ENCODE peak calls at places on chromosomes 16 and 17, in eight cellular contexts. O, K, C, E, F, Y, P and Z are unnamed samples.

GRCh38 chr17:73261952-73262675 is 434 bp upstream of the CPSF4L start:
- DNase-seq in Y (no peak), O (peak), F (no peak), C (no peak), P (peak), E (no peak), K (no peak), Z (no peak)

GRCh38 chr17:81427446-81428120 is 32.3 kb downstream of the BAHCC1 start:
- DNase-seq in F (no peak), C (no peak), E (no peak), P (no peak), Y (peak), K (no peak), O (no peak), Z (no peak)

GRCh38 chr16:637081-638018 is 1.2 kb upstream of the METTL26 start:
- DNase-seq in C (no peak), E (peak), F (peak), O (peak), Y (peak), P (peak), K (no peak), Z (peak)

GRCh38 chr16:24419709-24420108 is 119.7 kb upstream of the RBBP6 start:
- DNase-seq in O (no peak), F (no peak), E (no peak), P (no peak), K (no peak), Y (no peak), C (no peak), Z (no peak)

GRCh38 chr17:2695961-2696760 is 15.4 kb downstream of the CLUH start:
- DNase-seq in F (no peak), O (peak), P (no peak), C (peak), K (peak), E (no peak), Y (no peak), Z (no peak)

GRCh38 chr17:4908711-4909496 is 6.0 kb upstream of the CHRNE start:
- DNase-seq in Y (peak), K (peak), P (peak), E (peak), C (peak), O (peak), F (peak), Z (peak)

GRCh38 chr16:67396159-67396774 is 3.0 kb upstream of the TPPP3 start:
- DNase-seq in C (peak), Y (peak), O (peak), K (peak), F (peak), E (peak), P (peak), Z (peak)

GRCh38 chr16:68356249-68356918 is 45.6 kb downstream of the PRMT7 start:
- DNase-seq in E (no peak), O (peak), K (no peak), P (peak), F (no peak), C (no peak), Y (no peak), Z (peak)

GRCh38 chr17:67132366-67132765 is 88.0 kb downstream of the CACNG1 start:
- DNase-seq in O (no peak), K (no peak), F (no peak), E (no peak), P (no peak), C (no peak), Y (no peak), Z (no peak)

GRCh38 chr17:61237275-61237674 is 162.4 kb upstream of the TBX2 start:
- DNase-seq in E (no peak), C (no peak), P (no peak), K (no peak), Y (no peak), O (no peak), F (no peak), Z (no peak)

GRCh38 chr17:47265983-47266541 is 12.4 kb downstream of the ITGB3 start:
- DNase-seq in K (no peak), Y (peak), F (peak), P (peak), C (peak), O (peak), E (no peak), Z (peak)

GRCh38 chr17:39923836-39924690 is 3.3 kb downstream of the ORMDL3 start:
- DNase-seq in Y (peak), K (no peak), P (peak), F (peak), E (no peak), C (no peak), O (no peak), Z (peak)

GRCh38 chr17:82679586-82680465 is 18.7 kb downstream of the RAB40B start:
- DNase-seq in F (no peak), Y (no peak), P (no peak), E (no peak), C (no peak), O (no peak), K (no peak), Z (no peak)

GRCh38 chr17:305090-305976 is 47.3 kb downstream of the RPH3AL start:
- DNase-seq in F (no peak), Y (no peak), E (peak), P (no peak), C (no peak), K (no peak), O (no peak), Z (no peak)

GRCh38 chr16:22670551-22670970 is 143.4 kb upstream of the HS3ST2 start:
- DNase-seq in P (peak), F (peak), C (peak), K (peak), O (no peak), Y (no peak), E (peak), Z (no peak)

GRCh38 chr17:32568673-32569072 is 81.9 kb downstream of the CDK5R1 start:
- DNase-seq in K (no peak), P (no peak), O (no peak), C (no peak), F (no peak), Y (no peak), E (no peak), Z (no peak)

GRCh38 chr16:75343311-75343710 is 90.0 kb downstream of the CFDP1 start:
- DNase-seq in K (no peak), Y (no peak), E (no peak), F (no peak), C (no peak), P (no peak), O (no peak), Z (no peak)

GRCh38 chr17:38712593-38712992 is 7.5 kb downstream of the MLLT6 start:
- DNase-seq in E (no peak), F (no peak), K (no peak), P (no peak), C (no peak), O (no peak), Y (no peak), Z (no peak)

GRCh38 chr17:47978324-47978723 is 7.4 kb downstream of the CDK5RAP3 start:
- DNase-seq in Y (peak), O (peak), C (no peak), P (peak), F (peak), E (peak), K (no peak), Z (peak)

GRCh38 chr16:67055712-67056487 is 27.0 kb downstream of the CBFB start:
- DNase-seq in K (no peak), E (peak), F (peak), Y (peak), O (no peak), P (peak), C (no peak), Z (peak)

GRCh38 chr17:17784599-17785264 is 52.1 kb downstream of the SREBF1 start:
- DNase-seq in Y (peak), K (no peak), C (no peak), P (peak), F (no peak), E (peak), O (no peak), Z (no peak)

GRCh38 chr17:66944365-66945203 is 19.9 kb upstream of the CACNG4 start:
- DNase-seq in C (no peak), F (no peak), E (no peak), O (no peak), K (no peak), P (peak), Y (no peak), Z (no peak)

GRCh38 chr17:44384281-44384822 is 5.1 kb downstream of the ITGA2B start:
- DNase-seq in K (no peak), P (no peak), Y (no peak), O (no peak), F (no peak), E (no peak), C (no peak), Z (no peak)
- H3K4me3 ChIP-seq in K (peak), P (no peak), Y (no peak), O (no peak), F (no peak), E (no peak), C (no peak), Z (no peak)

DNA sequence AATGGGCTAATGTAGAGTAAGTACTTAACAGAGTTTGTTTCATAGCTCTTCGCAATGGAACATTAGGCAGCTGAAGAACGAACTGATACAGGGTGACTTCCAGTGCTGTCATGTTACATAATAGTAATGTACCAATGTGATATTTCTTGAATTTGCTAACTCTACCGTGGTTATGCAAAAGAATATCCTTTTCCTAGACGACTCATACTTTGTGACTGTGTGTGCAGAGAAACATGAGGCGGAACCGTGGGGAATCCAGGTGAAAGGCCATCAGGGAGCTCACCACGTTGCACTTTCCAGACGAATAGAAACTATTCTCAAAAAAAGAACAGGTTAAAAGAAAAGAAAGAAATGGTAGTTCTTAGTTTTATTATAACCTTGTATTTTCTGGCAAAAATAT is 13.2 kb downstream of the NOB1 start:
- DNase-seq in P (peak), K (no peak), Y (peak), E (no peak), O (no peak), C (no peak), F (peak), Z (peak)
- TF ChIP-seq CTCF in P (no peak), K (no peak), Y (no peak), E (no peak), O (no peak), C (no peak), F (no peak), Z (no peak)

GRCh38 chr17:49510059-49510719 is 15.1 kb downstream of the NGFR start:
- DNase-seq in C (no peak), E (no peak), F (no peak), Y (no peak), K (no peak), O (no peak), P (no peak), Z (no peak)

GRCh38 chr17:49508891-49509587 is 13.9 kb downstream of the NGFR start:
- DNase-seq in K (no peak), Y (no peak), P (no peak), F (no peak), O (no peak), C (no peak), E (no peak), Z (no peak)

GRCh38 chr17:49510720-49511110 is 15.6 kb downstream of the NGFR start:
- DNase-seq in K (no peak), E (no peak), C (no peak), F (no peak), O (no peak), Y (no peak), P (no peak), Z (no peak)

GRCh38 chr17:49508061-49508865 is 13.2 kb downstream of the NGFR start:
- DNase-seq in O (no peak), E (peak), K (no peak), Y (peak), C (no peak), F (no peak), P (no peak), Z (no peak)

GRCh38 chr17:49509588-49509917 is 14.5 kb downstream of the NGFR start:
- DNase-seq in E (no peak), Y (no peak), F (no peak), C (no peak), O (no peak), P (no peak), K (no peak), Z (no peak)
- H3K4me3 ChIP-seq in E (no peak), Y (no peak), F (no peak), C (no peak), O (no peak), P (no peak), K (no peak), Z (no peak)

GRCh38 chr17:43170766-43171681 is at the start of gene NBR1:
- DNase-seq in P (peak), K (peak), F (peak), C (peak), O (peak), Y (peak), E (peak), Z (peak)

GRCh38 chr17:43170140-43170765 is 761 bp upstream of the NBR1 start:
- DNase-seq in F (peak), O (peak), Y (peak), K (peak), E (peak), P (peak), C (peak), Z (peak)

GRCh38 chr17:43175213-43176118 is 4.5 kb downstream of the NBR1 start:
- DNase-seq in Y (peak), P (peak), O (no peak), E (no peak), F (peak), C (no peak), K (no peak), Z (peak)

GRCh38 chr17:43169561-43170139 is 1.4 kb upstream of the NBR1 start:
- DNase-seq in O (peak), P (peak), F (no peak), E (peak), Y (peak), K (peak), C (peak), Z (no peak)

DNA sequence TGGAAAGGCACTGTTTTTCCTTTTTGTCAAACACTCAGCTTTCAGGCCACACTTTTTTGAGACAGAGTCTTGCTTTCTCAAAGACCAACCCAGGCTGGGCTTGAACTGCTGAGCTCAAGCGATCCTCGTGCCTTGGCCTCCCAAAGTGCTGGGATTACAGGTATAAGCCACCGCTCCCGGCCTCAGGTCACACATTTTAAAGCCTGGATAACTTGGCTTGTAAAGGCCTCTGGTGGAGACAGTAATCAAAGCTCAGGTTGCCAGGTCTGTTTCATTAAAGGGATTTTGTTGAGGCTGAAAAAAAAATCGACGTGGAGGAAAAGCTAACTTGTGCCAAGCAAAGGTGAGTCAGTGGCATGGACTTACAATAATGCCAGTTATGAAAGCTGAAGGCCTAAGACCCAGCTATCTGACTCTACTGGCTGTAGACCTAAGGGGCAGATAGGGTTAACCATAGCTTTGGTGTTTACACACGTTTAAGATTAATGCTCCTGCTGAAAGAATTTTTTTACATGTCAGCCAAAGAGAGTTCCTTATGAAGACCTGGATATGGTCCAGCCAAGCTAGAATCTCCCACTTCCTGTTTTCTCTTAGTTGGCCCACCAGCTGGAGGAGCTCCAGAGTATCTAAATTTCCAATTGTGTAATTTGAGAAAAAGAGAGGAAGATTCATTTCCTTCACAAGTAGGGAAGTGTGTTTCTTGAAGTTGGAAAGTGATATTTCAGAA is 910 bp downstream of the NBR1 start:
- DNase-seq in Y (peak), K (peak), C (peak), F (peak), E (peak), O (peak), P (peak), Z (peak)
- TF ChIP-seq CTCF in Y (peak), K (no peak), C (no peak), F (peak), E (peak), O (peak), P (peak), Z (peak)

GRCh38 chr16:65071371-65072311 is 50.2 kb downstream of the CDH11 start:
- DNase-seq in K (peak), F (peak), O (peak), Y (peak), E (no peak), P (peak), C (peak), Z (peak)

GRCh38 chr16:65069766-65070165 is 52.1 kb downstream of the CDH11 start:
- DNase-seq in Y (no peak), K (no peak), F (peak), P (peak), C (no peak), E (no peak), O (no peak), Z (no peak)

GRCh38 chr16:65069090-65069489 is 52.8 kb downstream of the CDH11 start:
- DNase-seq in Y (peak), F (peak), P (peak), O (no peak), K (no peak), C (no peak), E (no peak), Z (peak)

GRCh38 chr16:65068151-65068740 is 53.6 kb downstream of the CDH11 start:
- DNase-seq in E (no peak), K (no peak), O (no peak), Y (peak), C (no peak), P (peak), F (peak), Z (no peak)

GRCh38 chr16:65070831-65071230 is 51.0 kb downstream of the CDH11 start:
- DNase-seq in Y (peak), C (peak), K (peak), E (peak), P (peak), F (peak), O (peak), Z (peak)
- H3K4me3 ChIP-seq in Y (no peak), C (peak), K (peak), E (no peak), P (no peak), F (no peak), O (no peak), Z (no peak)

GRCh38 chr16:60907645-60908044 is 1128.6 kb downstream of the CDH8 start:
- DNase-seq in E (no peak), F (no peak), P (no peak), C (no peak), Y (no peak), K (no peak), O (no peak), Z (no peak)
- TF ChIP-seq CTCF in E (no peak), F (no peak), P (no peak), C (no peak), Y (no peak), K (no peak), O (no peak), Z (no peak)